ENCODE peak calls at places on chromosomes 1 and 21, in six cellular contexts. J is HepG2, Q is K562, Z is HCT116, H is H1, U is GM12878. O is an unnamed sample.

GRCh38 chr1:76933847-76934657 is 66.8 kb downstream of the ST6GALNAC5 start:
- DNase-seq in U (no peak), Z (no peak), Q (no peak), H (no peak), J (no peak), O (no peak)

GRCh38 chr1:165675794-165676193 is 22.6 kb downstream of the ALDH9A1 start:
- DNase-seq in Q (no peak), Z (no peak), U (no peak), H (no peak), J (no peak), O (no peak)

GRCh38 chr1:4395676-4396075 is 258.7 kb upstream of the AJAP1 start:
- DNase-seq in J (no peak), Z (no peak), Q (no peak), H (no peak), U (no peak), O (no peak)

GRCh38 chr1:231919900-231920299 is 293.3 kb downstream of the DISC1 start:
- DNase-seq in Q (no peak), H (no peak), J (no peak), Z (no peak), U (no peak), O (no peak)

GRCh38 chr1:244854175-244854574 is 10.2 kb downstream of the HNRNPU start:
- DNase-seq in Q (no peak), H (no peak), J (no peak), U (no peak), Z (no peak), O (no peak)

GRCh38 chr1:147892731-147893214 is 9.8 kb upstream of the GJA8 start:
- DNase-seq in Z (peak), Q (peak), H (no peak), J (peak), U (no peak), O (peak)

GRCh38 chr1:44775930-44776748 is 799 bp downstream of the RPS8 start:
- DNase-seq in Q (peak), H (no peak), J (no peak), Z (no peak), U (no peak), O (no peak)

GRCh38 chr21:25639922-25640670 is 1.0 kb downstream of the JAM2 start:
- DNase-seq in J (no peak), Z (no peak), U (no peak), Q (no peak), H (peak), O (peak)

GRCh38 chr1:179090522-179090921 is 8.7 kb downstream of the TOR3A start:
- DNase-seq in U (no peak), J (no peak), H (no peak), Q (no peak), Z (no peak), O (no peak)

GRCh38 chr1:218294531-218294930 is 9.4 kb downstream of the RRP15 start:
- DNase-seq in Z (no peak), J (no peak), U (no peak), H (no peak), Q (no peak), O (no peak)

GRCh38 chr1:32494196-32494595 is 29.3 kb downstream of the ZBTB8B start:
- DNase-seq in Z (no peak), Q (peak), U (no peak), H (no peak), J (no peak), O (no peak)

GRCh38 chr1:119816407-119816806 is 5.1 kb upstream of the REG4 start:
- DNase-seq in Z (no peak), H (no peak), Q (peak), J (peak), U (no peak), O (no peak)

GRCh38 chr1:116286541-116286971 is 86.5 kb upstream of the ATP1A1 start:
- DNase-seq in Z (no peak), H (no peak), U (no peak), Q (no peak), J (peak), O (no peak)

GRCh38 chr1:3453891-3454810 is at the start of gene ARHGEF16:
- DNase-seq in U (no peak), Z (peak), Q (peak), H (peak), J (peak), O (peak)

GRCh38 chr1:201570158-201570885 is 31.4 kb downstream of the NAV1 start:
- DNase-seq in H (no peak), Q (no peak), Z (no peak), U (no peak), J (no peak), O (no peak)

GRCh38 chr1:201573030-201573429 is 34.1 kb downstream of the NAV1 start:
- DNase-seq in Q (peak), Z (no peak), U (no peak), H (no peak), J (no peak), O (no peak)

GRCh38 chr1:201568859-201569294 is 29.9 kb downstream of the NAV1 start:
- DNase-seq in Z (no peak), J (no peak), U (no peak), H (no peak), Q (no peak), O (no peak)

GRCh38 chr1:201568258-201568657 is 29.3 kb downstream of the NAV1 start:
- DNase-seq in J (no peak), H (no peak), U (no peak), Z (no peak), Q (no peak), O (no peak)

DNA sequence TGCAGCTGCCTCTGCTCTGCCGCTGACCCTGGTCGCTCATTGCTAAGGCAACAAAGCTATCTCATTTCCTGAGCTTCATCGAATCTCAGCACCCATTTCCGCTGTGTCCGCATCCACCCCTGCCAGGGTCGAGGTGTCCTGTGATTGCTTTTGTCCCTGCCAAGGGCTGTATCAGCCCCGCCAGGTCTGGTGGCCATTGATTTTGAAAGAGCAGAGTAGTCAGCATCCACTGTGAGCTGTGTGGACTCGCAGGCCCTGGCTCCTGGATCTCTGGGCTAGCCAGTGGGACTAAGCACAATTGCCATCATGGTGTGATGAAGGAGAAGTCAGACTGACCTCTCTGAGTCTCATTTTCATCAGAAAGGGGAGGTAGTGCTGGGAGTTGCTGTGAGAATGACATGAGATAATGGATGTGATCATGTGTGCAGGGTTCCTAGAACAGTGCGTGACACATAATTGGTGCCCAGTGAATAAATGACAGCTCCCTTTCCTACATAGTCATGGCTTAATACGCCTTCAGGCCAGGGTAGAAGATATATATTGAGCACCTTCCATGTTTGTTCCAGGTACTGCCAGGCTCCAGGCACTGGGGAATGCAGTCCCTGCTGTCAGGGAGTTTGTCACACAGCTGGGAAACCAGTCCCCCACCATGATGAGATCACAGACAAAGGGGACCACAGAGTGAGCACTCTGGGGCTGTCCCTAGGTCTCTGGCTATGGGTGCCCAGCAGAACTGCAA is 32.1 kb downstream of the NAV1 start:
- DNase-seq in U (no peak), Q (peak), Z (no peak), J (no peak), H (no peak), O (no peak)
- TF ChIP-seq ZNF274 in U (no peak), Q (no peak), Z (no peak), J (no peak), H (no peak), O (no peak)

GRCh38 chr21:31524140-31524539 is 135.4 kb upstream of the SOD1 start:
- DNase-seq in Z (no peak), H (peak), Q (no peak), U (no peak), J (no peak), O (no peak)
- TF ChIP-seq ZNF274 in Z (no peak), H (no peak), Q (no peak), U (no peak), J (no peak), O (no peak)

GRCh38 chr1:187763976-187764375 is 935.2 kb downstream of the PLA2G4A start:
- DNase-seq in H (no peak), Q (no peak), Z (no peak), U (no peak), J (no peak), O (no peak)
- TF ChIP-seq ZNF274 in H (no peak), Q (no peak), Z (no peak), U (no peak), J (no peak), O (no peak)

DNA sequence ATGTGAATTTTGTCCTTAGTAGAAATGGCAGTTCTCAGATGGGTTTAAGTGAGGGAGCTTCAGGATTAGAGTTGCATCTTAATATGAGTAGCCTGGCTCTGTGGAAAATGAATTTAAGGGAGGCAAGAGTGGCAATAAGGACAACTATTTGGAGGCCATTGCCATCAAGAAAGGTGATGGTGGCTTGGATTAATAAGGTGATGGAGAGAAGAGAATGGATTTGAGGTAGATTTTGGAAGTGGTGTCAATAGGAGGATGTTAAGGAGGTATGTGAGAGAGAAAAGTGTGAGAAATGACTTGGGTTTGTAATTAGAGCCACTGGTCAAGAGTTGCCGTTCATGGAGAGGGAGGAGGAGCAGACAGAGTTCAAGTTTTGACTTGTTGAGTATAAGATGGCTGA is 16.3 kb downstream of the CLIC4 start:
- DNase-seq in U (no peak), Q (no peak), Z (no peak), H (no peak), J (no peak), O (no peak)
- TF ChIP-seq ZNF274 in U (no peak), Q (no peak), Z (no peak), H (no peak), J (no peak), O (no peak)

DNA sequence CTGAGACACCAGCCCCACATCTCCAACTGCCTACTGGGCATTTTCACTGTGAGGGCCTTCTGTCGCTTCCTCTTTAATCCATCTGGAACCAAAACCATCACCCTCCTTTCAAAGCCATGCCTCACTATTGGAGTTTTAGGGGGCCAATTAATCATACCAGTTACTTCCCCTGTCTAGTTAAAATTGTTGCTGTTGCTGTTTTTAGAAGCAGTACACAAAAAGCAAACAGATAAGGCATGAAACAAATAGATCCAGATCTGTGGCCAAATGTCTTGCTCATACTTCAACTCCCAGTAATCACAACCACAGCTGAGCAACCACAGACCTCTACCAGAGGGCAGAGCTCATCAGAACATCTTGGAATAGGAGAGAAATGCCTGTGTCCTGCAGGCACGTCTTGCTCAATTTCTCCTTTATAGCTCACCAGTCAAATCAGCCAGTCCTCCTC is 133.8 kb upstream of the C1orf105 start:
- DNase-seq in Q (no peak), Z (no peak), J (no peak), H (no peak), U (no peak), O (no peak)
- TF ChIP-seq ZNF274 in Q (no peak), Z (no peak), J (no peak), H (no peak), U (no peak), O (no peak)

DNA sequence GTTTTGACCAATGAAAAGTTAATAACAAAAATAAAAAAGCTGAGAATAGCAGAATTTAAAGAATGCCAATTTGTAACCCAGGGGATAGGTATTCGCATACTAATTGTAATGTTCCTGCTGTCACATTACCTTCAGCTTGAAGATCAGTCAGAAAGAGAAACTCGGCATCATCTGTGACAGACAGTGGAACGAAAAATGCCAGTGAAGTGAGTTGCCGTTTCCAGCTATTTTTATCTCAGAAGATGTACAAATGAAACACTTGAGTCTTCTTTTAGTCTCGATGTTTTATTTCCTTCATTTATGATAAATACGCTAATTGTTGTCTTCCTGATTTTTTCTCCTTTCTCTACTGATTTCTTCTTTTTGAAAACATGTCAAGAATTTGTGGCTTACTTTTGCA is 26.1 kb downstream of the RGS21 start:
- DNase-seq in Q (peak), J (no peak), H (no peak), U (no peak), Z (no peak), O (no peak)
- TF ChIP-seq ZNF274 in Q (no peak), J (no peak), H (no peak), U (no peak), Z (no peak), O (no peak)